ENCODE peak calls at places on chromosome 6, in five cellular contexts. One of them, this sample, is unnamed.

GRCh38 chr6:64817525-64817924 is 889.5 kb downstream of the EYS start:
- DNase-seq in ascending aorta: no peak
- DNase-seq in HCEC 1CT: no peak
- DNase-seq in A172: no peak
- DNase-seq in NCI-H510A: no peak
- DNase-seq in this sample: no peak

GRCh38 chr6:138402833-138403187 is 1.2 kb upstream of the HEBP2 start:
- DNase-seq in ascending aorta: no peak
- DNase-seq in HCEC 1CT: no peak
- DNase-seq in A172: no peak
- DNase-seq in NCI-H510A: no peak
- DNase-seq in this sample: no peak

GRCh38 chr6:46491201-46491788 is at the start of gene RCAN2:
- DNase-seq in ascending aorta: peak
- DNase-seq in HCEC 1CT: peak
- DNase-seq in A172: no peak
- DNase-seq in NCI-H510A: peak
- DNase-seq in this sample: peak

GRCh38 chr6:104784884-104785283 is 74.8 kb downstream of the HACE1 start:
- DNase-seq in ascending aorta: no peak
- DNase-seq in HCEC 1CT: peak
- DNase-seq in A172: no peak
- DNase-seq in NCI-H510A: no peak
- DNase-seq in this sample: peak

GRCh38 chr6:125164696-125165095 is 11.1 kb downstream of the TPD52L1 start:
- DNase-seq in ascending aorta: no peak
- DNase-seq in HCEC 1CT: no peak
- DNase-seq in A172: no peak
- DNase-seq in NCI-H510A: no peak
- DNase-seq in this sample: no peak

GRCh38 chr6:45952546-45952945 is 63.1 kb downstream of the CLIC5 start:
- DNase-seq in ascending aorta: no peak
- DNase-seq in HCEC 1CT: no peak
- DNase-seq in A172: no peak
- DNase-seq in NCI-H510A: no peak
- DNase-seq in this sample: no peak

GRCh38 chr6:134217516-134218140 is 100.3 kb downstream of the SGK1 start:
- DNase-seq in ascending aorta: no peak
- DNase-seq in HCEC 1CT: no peak
- DNase-seq in A172: no peak
- DNase-seq in NCI-H510A: no peak
- DNase-seq in this sample: no peak

GRCh38 chr6:139500977-139501376 is 126.5 kb upstream of the CITED2 start:
- DNase-seq in ascending aorta: no peak
- DNase-seq in HCEC 1CT: peak
- DNase-seq in A172: no peak
- DNase-seq in NCI-H510A: no peak
- DNase-seq in this sample: no peak

GRCh38 chr6:1423578-1423977 is 34.2 kb downstream of the FOXF2 start:
- DNase-seq in ascending aorta: no peak
- DNase-seq in HCEC 1CT: peak
- DNase-seq in A172: no peak
- DNase-seq in NCI-H510A: no peak
- DNase-seq in this sample: no peak

GRCh38 chr6:157148391-157149323 is 174.7 kb downstream of the TMEM242 start:
- DNase-seq in ascending aorta: peak
- DNase-seq in HCEC 1CT: peak
- DNase-seq in A172: peak
- DNase-seq in NCI-H510A: no peak
- DNase-seq in this sample: peak

GRCh38 chr6:112576421-112576820 is 229.3 kb downstream of the RFPL4B start:
- DNase-seq in ascending aorta: no peak
- DNase-seq in HCEC 1CT: no peak
- DNase-seq in A172: no peak
- DNase-seq in NCI-H510A: no peak
- DNase-seq in this sample: no peak

GRCh38 chr6:18155273-18155863 is at the start of gene KDM1B:
- DNase-seq in ascending aorta: peak
- DNase-seq in HCEC 1CT: peak
- DNase-seq in A172: peak
- DNase-seq in NCI-H510A: peak
- DNase-seq in this sample: peak

GRCh38 chr6:111591901-111592461 is 13.7 kb downstream of the TRAF3IP2 start:
- DNase-seq in ascending aorta: no peak
- DNase-seq in HCEC 1CT: peak
- DNase-seq in A172: no peak
- DNase-seq in NCI-H510A: no peak
- DNase-seq in this sample: no peak

GRCh38 chr6:73656501-73657145 is 2.8 kb upstream of the SLC17A5 start:
- DNase-seq in ascending aorta: no peak
- DNase-seq in HCEC 1CT: no peak
- DNase-seq in A172: no peak
- DNase-seq in NCI-H510A: no peak
- DNase-seq in this sample: no peak

This sample was measured in islet precursor cell.